ENCODE peak calls at places on chromosome 21, in eight cellular contexts. K is NCI-H1092; L is psoas muscle; S is stimulated activated CD4-positive, alpha-beta T cell treated with anti-CD3 and anti-CD28 coated beads, Interleukin-1b, Interleukin-23, amount 100 ng/mL, for 48 hours; Z is lower leg skin; M is endothelial cell; O is AG08396; I is activated CD4-positive, CD25-positive, alpha-beta regulatory T cell. C is an unnamed sample.

GRCh38 chr21:42830456-42831455 is 48.6 kb downstream of the WDR4 start:
- DNase-seq in K (no peak), L (no peak), S (no peak), Z (no peak), M (no peak), O (no peak), I (no peak), C (no peak)

GRCh38 chr21:34187935-34188334 is 114.6 kb downstream of the MRPS6 start:
- DNase-seq in K (no peak), L (peak; percentile 70), S (no peak), Z (peak; percentile 50), M (no peak), O (no peak), I (no peak), C (no peak)

GRCh38 chr21:15128267-15128666 is 63.5 kb upstream of the NRIP1 start:
- DNase-seq in K (no peak), L (no peak), S (no peak), Z (no peak), M (no peak), O (no peak), I (no peak), C (no peak)

GRCh38 chr21:39911286-39911685 is 44.0 kb downstream of the PCP4 start:
- DNase-seq in K (peak; percentile 61), L (no peak), S (no peak), Z (no peak), M (no peak), O (no peak), I (no peak), C (peak; percentile 60)

GRCh38 chr21:38126677-38127271 is 130.0 kb upstream of the KCNJ15 start:
- DNase-seq in K (peak; percentile 74), L (peak; percentile 48), S (peak; percentile 59), Z (no peak), M (peak; percentile 80), O (peak; percentile 53), I (no peak), C (peak; percentile 90)

GRCh38 chr21:16908087-16908486 is 604.8 kb upstream of the CXADR start:
- DNase-seq in K (no peak), L (no peak), S (no peak), Z (no peak), M (no peak), O (no peak), I (no peak), C (no peak)

GRCh38 chr21:46207920-46208571 is 20.5 kb downstream of the LSS start:
- DNase-seq in K (no peak), L (no peak), S (no peak), Z (no peak), M (no peak), O (no peak), I (no peak), C (no peak)

GRCh38 chr21:43832158-43832550 is 32.9 kb upstream of the AGPAT3 start:
- DNase-seq in K (no peak), L (no peak), S (no peak), Z (no peak), M (no peak), O (no peak), I (no peak), C (no peak)

GRCh38 chr21:34582506-34583150 is 32.3 kb downstream of the RCAN1 start:
- DNase-seq in K (no peak), L (no peak), S (no peak), Z (no peak), M (peak; percentile 16), O (peak; percentile 62), I (no peak), C (no peak)

GRCh38 chr21:45906859-45907258 is 74.7 kb upstream of the COL6A1 start:
- DNase-seq in K (no peak), L (no peak), S (no peak), Z (no peak), M (no peak), O (no peak), I (no peak), C (no peak)

GRCh38 chr21:37270576-37271365 is 3.6 kb upstream of the VPS26C start:
- DNase-seq in K (no peak), L (no peak), S (no peak), Z (no peak), M (no peak), O (no peak), I (no peak), C (no peak)

GRCh38 chr21:34889287-34889536 is 159.9 kb downstream of the RUNX1 start:
- DNase-seq in K (peak; percentile 23), L (peak; percentile 60), S (peak; percentile 67), Z (peak; percentile 40), M (peak; percentile 51), O (peak; percentile 67), I (no peak), C (no peak)

GRCh38 chr21:39676054-39676771 is 63.5 kb downstream of the B3GALT5 start:
- DNase-seq in K (peak; percentile 98), L (no peak), S (no peak), Z (no peak), M (no peak), O (no peak), I (no peak), C (no peak)

GRCh38 chr21:17598437-17598836 is 14.3 kb downstream of the BTG3 start:
- DNase-seq in K (no peak), L (no peak), S (no peak), Z (no peak), M (no peak), O (no peak), I (no peak), C (no peak)

GRCh38 chr21:45859041-45859761 is 122.4 kb upstream of the COL6A1 start:
- DNase-seq in K (no peak), L (no peak), S (no peak), Z (no peak), M (no peak), O (no peak), I (no peak), C (no peak)

GRCh38 chr21:34996304-34997081 is 52.6 kb downstream of the RUNX1 start:
- DNase-seq in K (no peak), L (peak; percentile 60), S (peak; percentile 21), Z (peak; percentile 75), M (no peak), O (no peak), I (no peak), C (no peak)

GRCh38 chr21:34534522-34534921 is 22.5 kb upstream of the KCNE1 start:
- DNase-seq in K (no peak), L (no peak), S (no peak), Z (no peak), M (no peak), O (no peak), I (no peak), C (no peak)

GRCh38 chr21:43994085-43994484 is 18.0 kb upstream of the TRAPPC10 start:
- DNase-seq in K (no peak), L (no peak), S (no peak), Z (no peak), M (no peak), O (no peak), I (no peak), C (no peak)

GRCh38 chr21:43209575-43210453 is 41.0 kb downstream of the CRYAA start:
- DNase-seq in K (no peak), L (peak; percentile 40), S (no peak), Z (peak; percentile 12), M (no peak), O (no peak), I (no peak), C (peak; percentile 4)

GRCh38 chr21:16073571-16073970 is 343.8 kb downstream of the USP25 start:
- DNase-seq in K (no peak), L (no peak), S (no peak), Z (no peak), M (no peak), O (no peak), I (no peak), C (no peak)

GRCh38 chr21:36615274-36615964 is 83.5 kb upstream of the SIM2 start:
- DNase-seq in K (no peak), L (no peak), S (no peak), Z (no peak), M (no peak), O (no peak), I (no peak), C (peak; percentile 42)

GRCh38 chr21:46457801-46458314 is 833 bp upstream of the DIP2A start:
- DNase-seq in K (peak; percentile 9), L (peak; percentile 39), S (peak; percentile 34), Z (peak; percentile 26), M (no peak), O (peak; percentile 58), I (no peak), C (peak; percentile 51)

GRCh38 chr21:15121655-15122120 is 56.9 kb upstream of the NRIP1 start:
- DNase-seq in K (peak; percentile 30), L (peak; percentile 59), S (no peak), Z (no peak), M (no peak), O (peak; percentile 12), I (no peak), C (no peak)

GRCh38 chr21:42258150-42258884 is 39.4 kb downstream of the ABCG1 start:
- DNase-seq in K (peak; percentile 69), L (peak; percentile 66), S (peak; percentile 79), Z (no peak), M (peak; percentile 84), O (peak; percentile 85), I (peak; percentile 64), C (peak; percentile 88)

GRCh38 chr21:43936186-43936967 is 71.4 kb downstream of the AGPAT3 start:
- DNase-seq in K (peak; percentile 49), L (peak; percentile 26), S (no peak), Z (no peak), M (no peak), O (no peak), I (no peak), C (no peak)

GRCh38 chr21:34345091-34345871 is 18.5 kb upstream of the KCNE2 start:
- DNase-seq in K (no peak), L (no peak), S (no peak), Z (no peak), M (no peak), O (peak; percentile 32), I (no peak), C (no peak)

GRCh38 chr21:26800455-26801454 is 44.5 kb downstream of the ADAMTS1 start:
- DNase-seq in K (no peak), L (no peak), S (no peak), Z (no peak), M (no peak), O (no peak), I (no peak), C (no peak)

GRCh38 chr21:46048926-46049889 is 48.7 kb upstream of the COL6A2 start:
- DNase-seq in K (peak; percentile 33), L (peak; percentile 91), S (no peak), Z (peak; percentile 91), M (no peak), O (peak; percentile 89), I (no peak), C (no peak)

GRCh38 chr21:25254491-25255174 is 352.6 kb downstream of the MRPL39 start:
- DNase-seq in K (no peak), L (no peak), S (no peak), Z (no peak), M (no peak), O (no peak), I (no peak), C (peak; percentile 83)